ENCODE peak calls at places on chromosomes 16 and 17, in four cellular contexts. R is kidney glomerular epithelial cell; E is EH; Q is stimulated activated CD4-positive, alpha-beta T cell treated with anti-CD3 and anti-CD28 coated beads, TNF-alpha, amount 100 ng/mL, for 1 hour. O is an unnamed sample.
A peak's percentile ranks its signal among the peaks of the same experiment; 100 is the strongest.

GRCh38 chr16:69859105-69859969 is 91.8 kb upstream of the CLEC18A start:
- DNase-seq in R (peak; percentile 54), E (peak; percentile 12), Q (no peak), O (peak; percentile 56)

GRCh38 chr16:8396463-8396862 is 193.8 kb downstream of the TMEM114 start:
- DNase-seq in R (no peak), E (no peak), Q (no peak), O (no peak)

GRCh38 chr16:24692854-24693253 is 36.6 kb upstream of the TNRC6A start:
- DNase-seq in R (no peak), E (no peak), Q (no peak), O (no peak)

GRCh38 chr16:65153365-65154105 is 31.7 kb upstream of the CDH11 start:
- DNase-seq in R (no peak), E (no peak), Q (no peak), O (no peak)

GRCh38 chr17:49439673-49440571 is 25.2 kb upstream of the PHB1 start:
- DNase-seq in R (peak; percentile 93), E (peak; percentile 12), Q (no peak), O (no peak)

GRCh38 chr17:48676963-48677558 is 45.3 kb downstream of the PRAC1 start:
- DNase-seq in R (no peak), E (no peak), Q (no peak), O (no peak)

GRCh38 chr16:2532494-2533141 is 1.4 kb upstream of the CEMP1 start:
- DNase-seq in R (peak; percentile 36), E (peak; percentile 44), Q (no peak), O (peak; percentile 71)

GRCh38 chr17:58536541-58536940 is 22.1 kb upstream of the MTMR4 start:
- DNase-seq in R (no peak), E (no peak), Q (no peak), O (no peak)

GRCh38 chr17:37299257-37299985 is 76.4 kb upstream of the C17orf78 start:
- DNase-seq in R (no peak), E (no peak), Q (no peak), O (no peak)

GRCh38 chr16:67404740-67405226 is 11.5 kb upstream of the TPPP3 start:
- DNase-seq in R (no peak), E (no peak), Q (no peak), O (no peak)

GRCh38 chr17:69501591-69502468 is 87.3 kb downstream of the MAP2K6 start:
- DNase-seq in R (peak; percentile 45), E (peak; percentile 11), Q (no peak), O (no peak)